ENCODE peak calls at places on chromosome 16, in ten cellular contexts. W, Y, E, A, G, X, Z, D, U and F are unnamed samples.

GRCh38 chr16:11681977-11682654 is 13.9 kb downstream of the SNN start:
- DNase-seq in Z (no peak), A (no peak), G (no peak), E (no peak), W (no peak), U (no peak), Y (no peak), D (no peak), X (no peak), F (peak; percentile 66)

GRCh38 chr16:48629016-48629415 is 19.0 kb upstream of the N4BP1 start:
- DNase-seq in G (no peak), A (no peak), E (no peak), X (no peak), W (no peak), Y (no peak), U (no peak), D (no peak), Z (no peak), F (no peak)

GRCh38 chr16:68367034-68367433 is 56.2 kb downstream of the PRMT7 start:
- DNase-seq in Y (no peak), X (no peak), A (no peak), U (no peak), D (no peak), E (peak; percentile 42), Z (peak; percentile 41), G (peak; percentile 53), W (peak; percentile 67), F (no peak)

GRCh38 chr16:50467943-50468748 is 80.0 kb upstream of the NKD1 start:
- DNase-seq in X (no peak), Z (peak; percentile 42), E (no peak), D (no peak), Y (no peak), U (no peak), A (peak; percentile 34), G (no peak), W (peak; percentile 84), F (peak; percentile 48)

GRCh38 chr16:57169327-57169726 is 16.5 kb downstream of the PSME3IP1 start:
- DNase-seq in A (no peak), U (no peak), X (no peak), G (no peak), W (no peak), E (no peak), Z (no peak), Y (no peak), D (no peak), F (no peak)

GRCh38 chr16:88938119-88938932 is 38.7 kb downstream of the CBFA2T3 start:
- DNase-seq in E (no peak), G (no peak), Z (no peak), U (no peak), X (no peak), D (no peak), W (no peak), Y (no peak), A (no peak), F (no peak)

GRCh38 chr16:30977502-30977901 is 7.5 kb upstream of the HSD3B7 start:
- DNase-seq in A (no peak), Y (no peak), X (no peak), E (no peak), W (peak; percentile 37), Z (no peak), D (no peak), U (no peak), G (peak; percentile 27), F (no peak)

GRCh38 chr16:86718118-86718517 is 139.8 kb downstream of the FOXL1 start:
- DNase-seq in Y (no peak), W (no peak), Z (no peak), U (peak; percentile 76), G (peak; percentile 48), E (no peak), X (no peak), A (no peak), D (no peak), F (no peak)

GRCh38 chr16:85891776-85892166 is 7.2 kb upstream of the IRF8 start:
- DNase-seq in D (no peak), X (no peak), E (no peak), W (no peak), U (no peak), G (no peak), Z (no peak), A (no peak), Y (no peak), F (no peak)

GRCh38 chr16:57616241-57616640 is 12.2 kb upstream of the ADGRG1 start:
- DNase-seq in Z (no peak), Y (no peak), E (no peak), X (no peak), W (no peak), U (peak; percentile 10), G (no peak), A (no peak), D (no peak), F (no peak)

GRCh38 chr16:15983898-15984297 is 34.5 kb downstream of the ABCC1 start:
- DNase-seq in Z (no peak), E (no peak), Y (no peak), X (no peak), D (no peak), U (no peak), G (peak; percentile 38), A (no peak), W (no peak), F (no peak)

GRCh38 chr16:9042533-9042932 is 48.9 kb upstream of the HAPSTR1 start:
- DNase-seq in D (no peak), Z (no peak), W (peak; percentile 9), U (no peak), A (no peak), E (no peak), Y (no peak), X (no peak), G (no peak), F (no peak)

GRCh38 chr16:30720694-30721093 is 21.7 kb downstream of the SRCAP start:
- DNase-seq in X (no peak), D (no peak), E (no peak), Z (no peak), W (no peak), G (no peak), Y (no peak), A (no peak), U (no peak), F (no peak)

GRCh38 chr16:339680-340079 is 12.8 kb downstream of the AXIN1 start:
- DNase-seq in W (no peak), E (no peak), Y (no peak), U (no peak), D (no peak), Z (no peak), X (no peak), G (no peak), A (no peak), F (no peak)